ENCODE peak calls at places on chromosomes 4 and X, in five cellular contexts. J is GM23338, G is heart left ventricle, H is PC-9, A is colonic mucosa. Y is an unnamed sample.
A peak's percentile ranks its signal among the peaks of the same experiment; 100 is the strongest.

GRCh38 chrX:134484039-134484438 is 24.1 kb downstream of the HPRT1 start:
- DNase-seq in J (peak; percentile 27), G (no peak), H (peak; percentile 62), A (no peak), Y (peak; percentile 26)

GRCh38 chr4:1603413-1604135 is 80.5 kb downstream of the FAM53A start:
- DNase-seq in J (no peak), G (no peak), H (no peak), A (no peak), Y (no peak)

GRCh38 chr4:26878729-26879415 is 18.2 kb downstream of the STIM2 start:
- DNase-seq in J (no peak), G (no peak), H (no peak), A (no peak), Y (no peak)

GRCh38 chr4:57777871-57778270 is 667.7 kb upstream of the IGFBP7 start:
- DNase-seq in J (peak; percentile 2), G (no peak), H (no peak), A (no peak), Y (no peak)

GRCh38 chrX:3326721-3327120 is 19.7 kb downstream of the MXRA5 start:
- DNase-seq in J (no peak), G (no peak), H (no peak), A (no peak), Y (peak; percentile 77)

GRCh38 chr4:10371869-10372471 is 85.3 kb downstream of the ZNF518B start:
- DNase-seq in J (peak; percentile 33), G (no peak), H (no peak), A (no peak), Y (peak; percentile 19)

GRCh38 chrX:42195506-42195905 is 272.2 kb upstream of the CASK start:
- DNase-seq in J (peak; percentile 6), G (no peak), H (no peak), A (no peak), Y (no peak)

GRCh38 chrX:55451626-55451989 is 319 bp upstream of the MAGEH1 start:
- DNase-seq in J (no peak), G (no peak), H (no peak), A (no peak), Y (no peak)

GRCh38 chr4:109051054-109051453 is 251.4 kb downstream of the COL25A1 start:
- DNase-seq in J (no peak), G (no peak), H (no peak), A (no peak), Y (no peak)

GRCh38 chr4:11151500-11151899 is 277.2 kb downstream of the HS3ST1 start:
- DNase-seq in J (no peak), G (no peak), H (no peak), A (no peak), Y (no peak)

GRCh38 chr4:14749910-14750309 is 252.4 kb upstream of the CPEB2 start:
- DNase-seq in J (peak; percentile 30), G (peak; percentile 36), H (no peak), A (peak; percentile 31), Y (no peak)

GRCh38 chr4:6876440-6876839 is 33.2 kb upstream of the TBC1D14 start:
- DNase-seq in J (no peak), G (no peak), H (no peak), A (no peak), Y (peak; percentile 16)

GRCh38 chrX:40120838-40121580 is 23.3 kb upstream of the BCOR start:
- DNase-seq in J (no peak), G (no peak), H (peak; percentile 76), A (no peak), Y (no peak)

GRCh38 chr4:7960017-7960789 is 20.5 kb upstream of the AFAP1 start:
- DNase-seq in J (no peak), G (no peak), H (no peak), A (no peak), Y (no peak)

GRCh38 chrX:43448688-43449087 is 207.4 kb upstream of the MAOA start:
- DNase-seq in J (no peak), G (no peak), H (no peak), A (no peak), Y (no peak)

GRCh38 chr4:177380730-177381287 is 61.4 kb downstream of the AGA start:
- DNase-seq in J (peak; percentile 75), G (no peak), H (no peak), A (no peak), Y (no peak)

GRCh38 chrX:134908235-134908834 is 82.5 kb upstream of the SMIM10 start:
- DNase-seq in J (no peak), G (no peak), H (no peak), A (no peak), Y (no peak)

GRCh38 chr4:26346203-26346620 is 25.4 kb downstream of the RBPJ start:
- DNase-seq in J (peak; percentile 74), G (no peak), H (no peak), A (no peak), Y (no peak)

GRCh38 chrX:41823402-41823801 is 99.4 kb downstream of the GPR82 start:
- DNase-seq in J (no peak), G (no peak), H (no peak), A (peak; percentile 50), Y (no peak)

GRCh38 chr4:133921280-133922195 is 280.1 kb downstream of the PABPC4L start:
- DNase-seq in J (no peak), G (no peak), H (no peak), A (no peak), Y (no peak)

GRCh38 chr4:185713272-185713671 is 98.7 kb downstream of the SORBS2 start:
- DNase-seq in J (no peak), G (no peak), H (no peak), A (no peak), Y (no peak)

GRCh38 chrX:9525511-9526248 is 60.8 kb downstream of the TBL1X start:
- DNase-seq in J (peak; percentile 28), G (no peak), H (no peak), A (no peak), Y (no peak)

GRCh38 chr4:43242611-43243010 is 350.1 kb downstream of the GRXCR1 start:
- DNase-seq in J (no peak), G (no peak), H (no peak), A (no peak), Y (no peak)

GRCh38 chr4:24659241-24659961 is 75.0 kb upstream of the DHX15 start:
- DNase-seq in J (peak; percentile 82), G (no peak), H (peak; percentile 54), A (peak; percentile 41), Y (no peak)

GRCh38 chr4:21765810-21766407 is 182.7 kb downstream of the KCNIP4 start:
- DNase-seq in J (peak; percentile 89), G (no peak), H (peak; percentile 51), A (peak; percentile 43), Y (no peak)

GRCh38 chr4:3790006-3790561 is 23.9 kb downstream of the ADRA2C start:
- DNase-seq in J (no peak), G (no peak), H (no peak), A (no peak), Y (no peak)

GRCh38 chrX:103584606-103585005 is 709 bp upstream of the TCEAL4 start:
- DNase-seq in J (peak; percentile 23), G (no peak), H (no peak), A (no peak), Y (no peak)

GRCh38 chrX:155577682-155578081 is 35.1 kb downstream of the TMLHE start:
- DNase-seq in J (peak; percentile 25), G (no peak), H (no peak), A (no peak), Y (no peak)

GRCh38 chrX:154540897-154541535 is 5.6 kb downstream of the G6PD start:
- DNase-seq in J (no peak), G (no peak), H (peak; percentile 97), A (no peak), Y (no peak)

GRCh38 chr4:23648846-23649596 is 240.8 kb downstream of the PPARGC1A start:
- DNase-seq in J (no peak), G (no peak), H (no peak), A (peak; percentile 28), Y (no peak)

DNA sequence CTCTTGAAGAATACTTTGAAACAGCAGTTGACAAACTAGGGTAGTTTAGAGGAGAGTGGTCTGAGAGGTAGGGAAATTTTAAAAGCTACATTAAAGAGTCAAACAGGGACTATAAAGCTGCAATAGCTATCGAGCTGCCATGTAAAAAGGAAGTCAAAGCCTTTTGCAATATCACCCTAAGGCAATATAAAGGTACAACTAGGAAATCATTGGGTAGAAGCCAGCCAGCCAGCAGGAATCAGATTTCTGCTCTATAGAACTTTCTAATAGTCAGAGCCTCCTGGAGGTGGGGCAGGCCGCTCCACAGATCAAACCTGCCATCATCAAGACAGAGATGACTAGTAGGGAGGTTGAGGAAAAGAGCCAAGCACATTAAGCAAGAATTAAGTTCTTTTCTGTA is 15.2 kb upstream of the PHOX2B start:
- DNase-seq in J (no peak), G (no peak), H (peak; percentile 40), A (no peak), Y (no peak)
- H3K27me3 ChIP-seq in J (peaks cover 16% of the 10 kb centered on the region), G (no peaks in the 10 kb centered on the region), H (peaks cover 26% of the 10 kb centered on the region), A (no peaks in the 10 kb centered on the region), Y (peaks cover 13% of the 10 kb centered on the region)

GRCh38 chr4:75727073-75727472 is 2.7 kb downstream of the USO1 start:
- DNase-seq in J (no peak), G (no peak), H (no peak), A (no peak), Y (no peak)
- H3K4me3 ChIP-seq in J (peak overlapping the region; percentile 68), G (no peak overlapping the region), H (peak overlapping the region; percentile 69), A (no peak overlapping the region), Y (no peak overlapping the region)

GRCh38 chr4:48126621-48127020 is 7.4 kb downstream of the TXK start:
- DNase-seq in J (no peak), G (no peak), H (no peak), A (no peak), Y (no peak)

GRCh38 chr4:48129307-48130014 is 4.6 kb downstream of the TXK start:
- DNase-seq in J (peak; percentile 49), G (no peak), H (no peak), A (peak; percentile 31), Y (no peak)

GRCh38 chr4:48127231-48127881 is 6.7 kb downstream of the TXK start:
- DNase-seq in J (peak; percentile 88), G (no peak), H (peak; percentile 82), A (no peak), Y (no peak)

GRCh38 chr4:48130100-48130499 is 4.0 kb downstream of the TXK start:
- DNase-seq in J (no peak), G (no peak), H (no peak), A (no peak), Y (no peak)

DNA sequence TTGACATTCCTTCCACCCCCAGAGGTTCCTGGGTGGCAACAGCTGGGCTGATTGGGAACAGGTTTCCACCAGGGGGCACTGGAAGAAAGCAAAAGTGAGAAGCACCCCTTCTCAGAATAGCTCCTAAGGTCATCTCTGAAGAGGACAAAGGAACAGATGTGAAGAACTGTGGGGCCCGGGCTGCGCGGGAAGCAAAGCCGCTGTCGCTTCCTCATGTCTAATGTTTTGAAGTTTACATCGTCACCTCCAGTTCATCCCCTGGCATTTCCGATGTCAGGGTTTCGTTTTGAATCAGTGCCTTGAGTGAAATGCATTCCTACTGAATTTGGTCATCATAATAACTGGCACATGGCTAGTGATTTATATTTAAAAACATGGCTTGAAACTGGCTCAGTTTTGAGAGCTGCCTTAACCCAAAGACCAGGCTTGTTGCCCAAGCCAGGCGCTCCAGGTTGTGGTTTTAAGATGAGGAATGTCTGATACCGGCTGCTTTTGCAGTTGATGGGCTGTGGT is 6.1 kb downstream of the TXK start:
- DNase-seq in J (peak; percentile 96), G (peak; percentile 53), H (peak; percentile 94), A (peak; percentile 70), Y (peak; percentile 94)
- TF ChIP-seq CTCF in J (peak; percentile 96), G (peak; percentile 54), H (peak; percentile 63), A (peak; percentile 35), Y (peak; percentile 64)

DNA sequence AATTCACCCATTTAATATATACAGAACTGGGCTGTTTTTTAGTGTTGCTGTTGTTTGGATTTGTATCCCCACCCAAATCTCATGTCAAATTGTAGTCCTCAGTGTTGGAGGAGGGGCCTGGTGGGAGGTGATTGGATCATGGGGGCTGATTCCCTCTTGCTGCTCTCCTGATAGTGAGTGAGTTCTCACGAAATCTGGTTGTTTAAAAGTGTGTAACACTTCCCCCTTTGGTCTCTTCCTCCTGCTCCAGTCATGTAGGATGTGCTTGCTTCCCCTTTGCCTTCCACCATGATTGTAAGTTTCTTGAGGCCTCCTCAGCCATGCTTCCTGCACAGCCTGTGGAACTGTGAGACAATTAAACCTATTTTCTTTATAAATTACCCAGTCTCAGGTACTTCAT is 141.6 kb upstream of the AADAT start:
- DNase-seq in J (no peak), G (no peak), H (no peak), A (no peak), Y (no peak)
- H3K27me3 ChIP-seq in J (no peaks in the 10 kb centered on the region), G (no peaks in the 10 kb centered on the region), H (no peaks in the 10 kb centered on the region), A (no peaks in the 10 kb centered on the region), Y (no peaks in the 10 kb centered on the region)